ENCODE peak calls at places on chromosomes 16 and 17, in eight cellular contexts. A, X, P, J, H, S, I and R are unnamed samples.

GRCh38 chr16:48592839-48593429 is 17.0 kb downstream of the N4BP1 start:
- DNase-seq in S (peak), A (no peak), I (no peak), H (no peak), P (no peak), X (no peak), J (no peak), R (no peak)

GRCh38 chr17:12985431-12986285 is 32.2 kb downstream of the ELAC2 start:
- DNase-seq in A (no peak), I (no peak), S (no peak), J (no peak), H (peak), P (no peak), X (no peak), R (no peak)

GRCh38 chr17:38982858-38983746 is 15.9 kb upstream of the FBXO47 start:
- DNase-seq in X (peak), H (peak), J (peak), A (peak), P (peak), S (peak), I (peak), R (peak)

GRCh38 chr17:64448665-64449512 is at the start of gene MILR1:
- DNase-seq in I (no peak), H (peak), P (no peak), S (peak), J (peak), A (no peak), X (no peak), R (no peak)

GRCh38 chr17:51850206-51850605 is 308.3 kb downstream of the CA10 start:
- DNase-seq in I (no peak), S (no peak), J (no peak), A (no peak), H (no peak), P (no peak), X (no peak), R (no peak)

GRCh38 chr16:66523861-66524354 is 26.0 kb downstream of the TK2 start:
- DNase-seq in J (no peak), P (no peak), A (peak), I (no peak), X (no peak), H (no peak), S (peak), R (no peak)

GRCh38 chr16:85377388-85378144 is 235.6 kb upstream of the GSE1 start:
- DNase-seq in H (peak), S (no peak), I (no peak), P (no peak), X (peak), J (no peak), A (no peak), R (no peak)

GRCh38 chr17:77352441-77352840 is 211.7 kb downstream of the SEC14L1 start:
- DNase-seq in I (no peak), P (no peak), H (no peak), A (no peak), J (no peak), S (no peak), X (no peak), R (no peak)

GRCh38 chr17:45775576-45776011 is 8.5 kb upstream of the CRHR1 start:
- DNase-seq in S (no peak), I (no peak), X (no peak), A (no peak), H (no peak), J (no peak), P (no peak), R (no peak)

GRCh38 chr17:74758846-74759163 is 10.4 kb downstream of the NHERF1 start:
- DNase-seq in I (no peak), A (no peak), H (no peak), P (no peak), J (no peak), S (no peak), X (no peak), R (no peak)

GRCh38 chr16:57798953-57799618 is 3.2 kb downstream of the KIFC3 start:
- DNase-seq in I (no peak), J (no peak), S (no peak), A (no peak), P (no peak), H (no peak), X (no peak), R (no peak)

GRCh38 chr16:77553130-77553529 is 118.3 kb upstream of the ADAMTS18 start:
- DNase-seq in S (no peak), H (no peak), P (no peak), I (no peak), A (no peak), X (peak), J (no peak), R (no peak)